ENCODE peak calls at places on chromosomes 1 and 21, in nine cellular contexts. Q is left ventricle myocardium inferior, B is HFF-Myc, R is AG09309, S is OCI-LY7, I is psoas muscle, K is colonic mucosa, X is H1, Z is progenitor cell of endocrine pancreas. D is an unnamed sample.

GRCh38 chr1:203103201-203103600 is 17.4 kb upstream of the MYOG start:
- DNase-seq in X (no peak), B (no peak), S (no peak), K (no peak), R (no peak), Q (no peak), I (no peak), Z (no peak), D (no peak)

GRCh38 chr1:29461115-29461739 is 224.9 kb downstream of the PTPRU start:
- DNase-seq in Z (no peak), R (no peak), B (no peak), X (no peak), K (no peak), S (no peak), Q (no peak), I (no peak), D (no peak)

GRCh38 chr21:35981514-35982070 is 78.7 kb downstream of the SETD4 start:
- DNase-seq in S (no peak), B (no peak), X (no peak), Z (no peak), R (no peak), Q (no peak), I (no peak), K (no peak), D (no peak)

GRCh38 chr1:163535807-163536206 is 214.1 kb downstream of the NUF2 start:
- DNase-seq in Z (no peak), S (peak), K (no peak), I (no peak), R (peak), B (peak), Q (no peak), X (no peak), D (no peak)

GRCh38 chr1:100767176-100767876 is 47.8 kb downstream of the VCAM1 start:
- DNase-seq in S (no peak), X (no peak), Z (no peak), Q (no peak), R (no peak), I (no peak), B (no peak), K (no peak), D (no peak)

GRCh38 chr1:207987164-207987563 is 76.2 kb upstream of the CD34 start:
- DNase-seq in S (no peak), Q (no peak), I (no peak), B (no peak), K (no peak), X (no peak), R (no peak), Z (no peak), D (no peak)

GRCh38 chr1:45669379-45669778 is 17.0 kb downstream of the GPBP1L1 start:
- DNase-seq in S (no peak), B (no peak), Q (no peak), I (no peak), R (no peak), X (no peak), Z (no peak), K (no peak), D (no peak)

GRCh38 chr21:36688324-36688723 is 10.6 kb upstream of the SIM2 start:
- DNase-seq in Z (no peak), I (no peak), R (no peak), B (no peak), X (no peak), K (no peak), S (no peak), Q (no peak), D (no peak)

GRCh38 chr1:77543822-77544448 is 138.5 kb downstream of the ZZZ3 start:
- DNase-seq in R (no peak), Z (no peak), X (no peak), S (no peak), B (no peak), K (no peak), Q (no peak), I (no peak), D (no peak)

GRCh38 chr1:12650001-12650421 is 6.1 kb downstream of the AADACL4 start:
- DNase-seq in I (no peak), Z (no peak), X (no peak), K (no peak), S (no peak), Q (no peak), R (peak), B (peak), D (no peak)

GRCh38 chr21:37642493-37642892 is 273.8 kb downstream of the KCNJ6 start:
- DNase-seq in K (no peak), Z (no peak), I (no peak), Q (no peak), X (no peak), B (no peak), S (peak), R (no peak), D (no peak)

GRCh38 chr21:41283211-41283818 is 33.3 kb upstream of the FAM3B start:
- DNase-seq in R (peak), Z (peak), K (peak), S (peak), Q (no peak), B (peak), I (no peak), X (no peak), D (no peak)

GRCh38 chr21:35352066-35352770 is 303.1 kb upstream of the RUNX1 start:
- DNase-seq in R (peak), B (no peak), S (no peak), I (no peak), Z (no peak), K (no peak), Q (no peak), X (no peak), D (no peak)

GRCh38 chr1:205545991-205546390 is 41.5 kb downstream of the CDK18 start:
- DNase-seq in R (no peak), S (no peak), Z (no peak), Q (no peak), B (no peak), K (peak), X (peak), I (peak), D (peak)

GRCh38 chr1:84298336-84298687 is 3.2 kb upstream of the SAMD13 start:
- DNase-seq in Z (peak), B (no peak), R (no peak), K (peak), S (peak), X (peak), Q (peak), I (peak), D (no peak)

GRCh38 chr1:241603626-241604337 is 36.4 kb downstream of the CHML start:
- DNase-seq in S (no peak), I (no peak), K (no peak), X (no peak), Z (no peak), Q (no peak), B (peak), R (peak), D (no peak)

GRCh38 chr1:41221995-41222991 is 19.8 kb downstream of the SCMH1 start:
- DNase-seq in Q (no peak), S (no peak), X (no peak), K (no peak), Z (no peak), R (no peak), I (no peak), B (no peak), D (no peak)

GRCh38 chr1:47582891-47583608 is 145.2 kb downstream of the FOXD2 start:
- DNase-seq in I (no peak), K (peak), R (no peak), Q (no peak), S (no peak), B (no peak), Z (no peak), X (peak), D (no peak)

GRCh38 chr1:245001252-245001651 is 136.9 kb upstream of the HNRNPU start:
- DNase-seq in R (no peak), I (no peak), B (no peak), Q (no peak), X (no peak), K (no peak), Z (no peak), S (no peak), D (no peak)

GRCh38 chr1:154567386-154568164 is at the start of gene CHRNB2:
- DNase-seq in S (peak), Z (peak), I (peak), Q (peak), K (peak), R (no peak), X (peak), B (no peak), D (no peak)

GRCh38 chr1:187408217-187409004 is 579.7 kb downstream of the PLA2G4A start:
- DNase-seq in B (no peak), Q (no peak), R (no peak), Z (no peak), S (no peak), K (no peak), X (no peak), I (no peak), D (no peak)

GRCh38 chr1:226646026-226646869 is 92.8 kb downstream of the ITPKB start:
- DNase-seq in B (no peak), Z (no peak), K (no peak), R (no peak), X (no peak), I (peak), Q (peak), S (no peak), D (no peak)

GRCh38 chr1:185441608-185442007 is 124.6 kb upstream of the IVNS1ABP start:
- DNase-seq in R (peak), K (no peak), X (no peak), Z (no peak), S (no peak), Q (no peak), B (no peak), I (no peak), D (no peak)

GRCh38 chr21:38910390-38911008 is 104.8 kb downstream of the ETS2 start:
- DNase-seq in S (no peak), R (no peak), Q (no peak), X (no peak), Z (no peak), K (peak), I (no peak), B (no peak), D (no peak)

GRCh38 chr1:205456868-205457724 is 1.3 kb upstream of the BLACAT1 start:
- DNase-seq in R (no peak), B (no peak), X (peak), Q (no peak), I (no peak), Z (peak), S (no peak), K (no peak), D (no peak)

GRCh38 chr1:116754203-116754977 is at the start of gene CD2:
- DNase-seq in Q (no peak), K (no peak), I (no peak), S (no peak), Z (no peak), B (no peak), R (no peak), X (no peak), D (no peak)

GRCh38 chr1:158055854-158056253 is 62.4 kb downstream of the KIRREL1 start:
- DNase-seq in X (no peak), B (no peak), Q (no peak), Z (no peak), S (peak), I (no peak), K (no peak), R (no peak), D (no peak)

GRCh38 chr1:167761400-167761799 is 39.6 kb downstream of the MPZL1 start:
- DNase-seq in Q (no peak), Z (no peak), X (no peak), R (no peak), I (no peak), S (no peak), K (no peak), B (no peak), D (no peak)

GRCh38 chr1:60890664-60891063 is 191.7 kb upstream of the NFIA start:
- DNase-seq in Z (no peak), K (no peak), S (no peak), X (no peak), Q (no peak), I (no peak), B (no peak), R (no peak), D (no peak)

GRCh38 chr21:30434033-30434631 is 4.1 kb downstream of the KRTAP13-4 start:
- DNase-seq in Z (peak), X (peak), K (peak), R (no peak), B (peak), S (peak), Q (no peak), I (no peak), D (no peak)

GRCh38 chr1:110672753-110673108 is 2.0 kb downstream of the KCNA3 start:
- DNase-seq in X (no peak), K (no peak), R (no peak), I (no peak), Q (no peak), B (no peak), Z (no peak), S (peak), D (no peak)

GRCh38 chr1:230642263-230642959 is at the start of gene COG2:
- DNase-seq in I (peak), Q (peak), K (peak), S (peak), B (peak), Z (peak), R (peak), X (peak), D (peak)

GRCh38 chr1:116314305-116314919 is 58.6 kb upstream of the ATP1A1 start:
- DNase-seq in Z (no peak), X (no peak), I (no peak), R (no peak), Q (peak), K (no peak), S (no peak), B (no peak), D (no peak)

GRCh38 chr1:11364170-11364569 is 91.2 kb downstream of the UBIAD1 start:
- DNase-seq in K (no peak), Z (no peak), B (no peak), I (peak), R (no peak), S (peak), X (no peak), Q (no peak), D (no peak)
- TF ChIP-seq CTCF in K (no peak), Z (peak), B (peak), I (peak), R (no peak), S (peak), X (peak), Q (no peak), D (no peak)

DNA sequence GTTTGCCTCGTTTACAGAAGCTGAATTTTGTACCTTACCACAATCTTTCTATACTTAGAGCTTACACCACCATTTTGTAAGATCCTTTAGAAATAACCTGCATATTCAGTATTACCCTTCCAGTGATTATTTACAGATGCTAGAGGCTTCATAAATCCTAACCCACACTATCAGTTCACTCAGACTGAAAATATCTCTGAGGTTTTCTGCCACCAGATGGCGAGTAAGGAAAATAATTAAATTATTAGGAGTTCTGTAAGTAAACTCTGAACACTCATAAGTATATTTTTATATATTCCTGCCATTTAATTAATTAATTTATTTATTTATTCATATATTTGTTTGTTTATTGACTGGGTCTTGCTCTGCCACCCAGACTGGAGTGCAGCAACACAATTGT is 1635.2 kb downstream of the PLA2G4A start:
- DNase-seq in Z (no peak), B (no peak), R (no peak), I (no peak), Q (no peak), K (no peak), S (no peak), X (no peak), D (no peak)
- TF ChIP-seq CTCF in Z (no peak), B (no peak), R (no peak), I (no peak), Q (no peak), K (no peak), S (no peak), X (no peak), D (no peak)

GRCh38 chr1:202016022-202016624 is 5.7 kb downstream of the ELF3 start:
- DNase-seq in I (no peak), R (no peak), X (no peak), Q (no peak), K (peak), S (no peak), Z (no peak), B (peak), D (no peak)
- TF ChIP-seq CTCF in I (no peak), R (no peak), X (no peak), Q (no peak), K (no peak), S (no peak), Z (no peak), B (no peak), D (no peak)

DNA sequence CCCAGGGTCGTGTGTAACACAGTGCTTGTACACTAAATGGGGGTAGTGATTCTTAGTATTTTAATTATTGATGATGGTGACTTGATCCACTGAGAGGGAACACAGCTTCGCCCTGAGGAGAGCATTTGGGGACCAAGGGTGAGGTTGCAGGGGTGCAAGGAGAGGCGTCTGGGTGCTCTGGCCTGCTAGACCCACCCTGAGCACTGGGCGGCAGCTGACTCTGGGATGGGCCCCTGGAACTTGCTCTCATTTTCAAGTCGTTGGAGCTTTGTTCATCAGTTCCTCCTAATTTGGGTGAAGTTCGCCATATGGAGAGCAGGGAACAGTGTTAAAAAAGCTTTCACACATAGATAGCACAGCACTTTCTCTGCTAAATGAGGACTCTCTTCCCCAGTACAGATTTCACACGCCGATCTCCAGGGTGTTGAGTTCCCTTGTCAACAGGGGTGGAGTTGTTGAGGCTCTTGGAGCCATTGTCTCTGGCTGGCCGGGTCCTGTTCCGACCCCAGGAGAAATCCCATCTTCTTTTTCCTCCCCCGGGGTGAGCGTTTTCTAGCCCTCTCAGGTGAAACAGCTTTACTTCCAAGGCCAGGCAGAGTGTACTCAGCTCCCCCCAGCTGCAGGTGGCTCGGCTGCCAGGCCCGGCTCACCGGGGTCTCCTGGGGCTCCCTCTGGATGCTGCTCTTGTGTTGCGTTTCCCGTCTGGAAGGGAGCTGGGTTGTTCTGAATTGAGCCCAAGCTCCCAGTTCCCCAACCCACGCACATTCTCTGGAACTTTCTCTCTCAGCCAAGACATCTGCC is 367.4 kb downstream of the RPS6KC1 start:
- DNase-seq in R (no peak), B (no peak), X (no peak), S (no peak), I (no peak), Z (no peak), Q (no peak), K (no peak), D (no peak)
- TF ChIP-seq CTCF in R (no peak), B (no peak), X (no peak), S (no peak), I (no peak), Z (no peak), Q (no peak), K (no peak), D (no peak)

GRCh38 chr1:54599211-54599823 is 24.0 kb downstream of the FAM151A start:
- DNase-seq in B (no peak), Z (no peak), I (no peak), X (no peak), S (no peak), Q (no peak), K (no peak), R (no peak), D (no peak)
- TF ChIP-seq CTCF in B (no peak), Z (no peak), I (no peak), X (no peak), S (no peak), Q (no peak), K (no peak), R (no peak), D (no peak)

GRCh38 chr1:165287329-165287728 is 69.2 kb downstream of the LMX1A start:
- DNase-seq in S (no peak), I (no peak), K (no peak), R (no peak), Z (no peak), Q (no peak), X (no peak), B (no peak), D (no peak)

GRCh38 chr1:165287781-165288180 is 68.7 kb downstream of the LMX1A start:
- DNase-seq in I (no peak), Q (no peak), B (no peak), S (no peak), X (no peak), K (peak), Z (no peak), R (no peak), D (no peak)

GRCh38 chr1:165289556-165289955 is 67.0 kb downstream of the LMX1A start:
- DNase-seq in Q (no peak), Z (no peak), S (no peak), K (no peak), B (no peak), I (no peak), X (no peak), R (no peak), D (no peak)

GRCh38 chr1:165288301-165289120 is 68.0 kb downstream of the LMX1A start:
- DNase-seq in K (peak), R (no peak), X (no peak), Z (no peak), S (no peak), B (no peak), Q (no peak), I (peak), D (no peak)

DNA sequence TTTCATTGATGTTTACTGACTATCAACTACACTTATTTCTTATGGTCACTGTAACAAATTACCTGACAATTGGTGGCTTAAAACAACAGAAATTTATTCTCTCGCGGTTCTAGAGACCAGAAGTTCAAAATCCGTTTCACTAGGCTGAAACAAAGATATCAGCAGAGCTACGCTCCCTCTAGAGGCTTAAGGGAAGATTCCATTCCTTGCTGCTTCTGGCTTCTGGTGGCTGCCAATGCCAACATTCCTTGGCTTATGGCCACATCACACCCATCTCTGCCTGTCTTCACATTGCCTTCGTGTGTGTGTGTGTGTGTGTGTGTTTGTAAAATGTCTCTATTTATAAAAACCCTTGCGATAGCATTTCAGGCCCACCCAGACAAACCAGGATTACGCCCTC is 66.4 kb downstream of the LMX1A start:
- DNase-seq in X (no peak), S (no peak), Q (no peak), Z (no peak), B (peak), R (no peak), K (no peak), I (no peak), D (no peak)
- TF ChIP-seq CTCF in X (peak), S (peak), Q (no peak), Z (peak), B (no peak), R (peak), K (no peak), I (peak), D (no peak)

GRCh38 chr1:22208265-22208972 is 65.5 kb upstream of the WNT4 start:
- DNase-seq in I (peak), S (no peak), X (peak), Q (no peak), R (no peak), B (no peak), Z (no peak), K (no peak), D (no peak)
- TF ChIP-seq CTCF in I (peak), S (no peak), X (peak), Q (no peak), R (no peak), B (peak), Z (no peak), K (no peak), D (no peak)